ENCODE peak calls at places on chromosomes 13 and 19, in nine cellular contexts. T is natural killer cell, K is BE2C, Q is RWPE1, O is stomach, B is foreskin fibroblast, I is heart left ventricle, W is AG09309, L is activated B cell treated with CpG ODN at 0.5 μM for 24 hours. U is an unnamed sample.

GRCh38 chr19:16702123-16702522 is 17.5 kb upstream of the NWD1 start:
- DNase-seq in Q (peak; percentile 84), T (no peak), K (no peak), B (peak; percentile 88), W (peak; percentile 62), O (no peak), I (peak; percentile 57), L (no peak), U (no peak)

GRCh38 chr19:35204799-35205732 is 23.5 kb downstream of the FAM187B start:
- DNase-seq in B (no peak), O (no peak), W (no peak), I (no peak), T (no peak), K (no peak), Q (no peak), L (peak; percentile 52), U (peak; percentile 75)

GRCh38 chr13:27644302-27644701 is 22.6 kb downstream of the POLR1D start:
- DNase-seq in T (no peak), K (no peak), I (no peak), B (peak; percentile 84), O (no peak), Q (peak; percentile 13), W (peak; percentile 47), L (no peak), U (no peak)

GRCh38 chr13:79779761-79780160 is 298.8 kb downstream of the NDFIP2 start:
- DNase-seq in W (peak; percentile 44), B (peak; percentile 84), O (no peak), Q (peak; percentile 35), L (no peak), T (no peak), I (no peak), K (no peak), U (no peak)

GRCh38 chr19:56839665-56840451 is 668 bp downstream of the PEG3 start:
- DNase-seq in Q (no peak), L (no peak), T (no peak), W (no peak), O (peak; percentile 61), B (peak; percentile 74), I (peak; percentile 94), K (peak; percentile 86), U (no peak)

GRCh38 chr13:55517312-55517711 is 1623.4 kb upstream of the PRR20A start:
- DNase-seq in T (no peak), I (no peak), Q (no peak), K (peak; percentile 41), W (no peak), B (no peak), L (no peak), O (no peak), U (no peak)

GRCh38 chr13:110116072-110116487 is 190.9 kb downstream of the COL4A1 start:
- DNase-seq in W (no peak), L (peak; percentile 29), K (peak; percentile 70), B (peak; percentile 90), O (peak; percentile 75), I (peak; percentile 57), T (peak; percentile 34), Q (peak; percentile 74), U (peak; percentile 69)

GRCh38 chr19:50568321-50569022 is at the start of gene LRRC4B:
- DNase-seq in Q (no peak), O (no peak), W (no peak), I (no peak), L (no peak), B (peak; percentile 23), K (no peak), T (no peak), U (no peak)

GRCh38 chr13:60981407-60981806 is 434.2 kb downstream of the PCDH20 start:
- DNase-seq in W (no peak), O (no peak), T (no peak), B (no peak), I (no peak), L (no peak), Q (no peak), K (no peak), U (no peak)

GRCh38 chr19:39407394-39407643 is 672 bp downstream of the ZFP36 start:
- DNase-seq in K (no peak), L (no peak), Q (no peak), B (no peak), O (no peak), T (no peak), W (no peak), I (no peak), U (no peak)

GRCh38 chr13:44116562-44117315 is 237.0 kb downstream of the LACC1 start:
- DNase-seq in I (peak; percentile 28), L (no peak), Q (no peak), T (no peak), B (peak; percentile 26), W (no peak), O (no peak), K (no peak), U (no peak)

GRCh38 chr13:70424428-70424827 is 316.2 kb upstream of the KLHL1 start:
- DNase-seq in O (peak; percentile 45), B (no peak), Q (no peak), T (no peak), L (no peak), I (no peak), W (no peak), K (peak; percentile 6), U (no peak)

GRCh38 chr19:6362351-6362801 is 1.0 kb downstream of the CLPP start:
- DNase-seq in T (no peak), L (no peak), I (no peak), B (peak; percentile 46), W (no peak), K (no peak), Q (no peak), O (no peak), U (no peak)

GRCh38 chr13:73903561-73903960 is 230.6 kb downstream of the KLF12 start:
- DNase-seq in Q (no peak), B (no peak), T (no peak), W (no peak), I (no peak), L (no peak), K (no peak), O (no peak), U (no peak)

GRCh38 chr19:50967924-50968708 is 1.3 kb downstream of the KLK6 start:
- DNase-seq in T (no peak), B (no peak), W (no peak), Q (no peak), L (no peak), I (no peak), K (no peak), O (no peak), U (no peak)

GRCh38 chr19:52535831-52536800 is 8.6 kb downstream of the ZNF808 start:
- DNase-seq in I (peak; percentile 91), L (peak; percentile 86), W (no peak), B (peak; percentile 95), K (peak; percentile 95), O (peak; percentile 74), T (peak; percentile 86), Q (peak; percentile 54), U (peak; percentile 78)

GRCh38 chr19:19064098-19064722 is 416 bp downstream of the SLC25A42 start:
- DNase-seq in L (peak; percentile 32), O (no peak), I (peak; percentile 17), Q (peak; percentile 18), W (no peak), T (no peak), K (no peak), B (no peak), U (no peak)
- TF ChIP-seq CTCF in L (no peak), O (no peak), I (no peak), Q (no peak), W (peak; percentile 25), T (peak; percentile 41), K (peak; percentile 27), B (peak; percentile 19), U (peak; percentile 25)

GRCh38 chr13:52615817-52616216 is 26.4 kb upstream of the HNRNPA1L2 start:
- DNase-seq in Q (peak; percentile 2), I (no peak), K (no peak), O (no peak), L (no peak), T (no peak), B (no peak), W (no peak), U (no peak)

GRCh38 chr13:52615134-52615801 is 27.0 kb upstream of the HNRNPA1L2 start:
- DNase-seq in B (no peak), K (no peak), T (no peak), I (no peak), L (no peak), W (no peak), O (no peak), Q (no peak), U (no peak)

GRCh38 chr13:52617070-52618060 is 24.9 kb upstream of the HNRNPA1L2 start:
- DNase-seq in T (peak; percentile 70), W (peak; percentile 39), O (peak; percentile 72), K (peak; percentile 91), I (peak; percentile 84), Q (peak; percentile 91), B (peak; percentile 94), L (peak; percentile 78), U (peak; percentile 86)
- TF ChIP-seq CTCF in T (no peak), W (no peak), O (no peak), K (no peak), I (no peak), Q (no peak), B (no peak), L (no peak), U (no peak)

DNA sequence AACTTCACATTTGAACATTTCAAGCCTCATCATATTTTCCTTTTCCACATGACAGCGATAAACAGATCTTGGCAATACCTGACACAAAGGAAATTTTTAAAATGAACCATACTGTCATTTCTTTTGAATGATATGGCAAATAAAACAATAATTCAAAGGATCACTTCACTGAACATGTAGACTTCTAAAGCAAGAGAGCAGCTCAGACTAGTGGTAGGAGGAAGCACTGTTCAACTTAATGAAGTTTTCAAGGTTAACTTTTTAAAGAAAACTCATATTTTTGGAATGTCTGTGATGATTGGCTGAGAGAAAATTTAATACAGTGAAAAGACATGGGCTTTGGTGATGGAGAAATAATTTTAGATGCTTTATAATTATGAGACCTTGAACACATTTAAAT is 198.0 kb downstream of the OXGR1 start:
- DNase-seq in L (no peak), I (no peak), Q (no peak), O (no peak), B (peak; percentile 38), T (no peak), W (no peak), K (no peak), U (no peak)
- TF ChIP-seq CTCF in L (no peak), I (no peak), Q (no peak), O (no peak), B (no peak), T (no peak), W (no peak), K (peak; percentile 63), U (no peak)

GRCh38 chr13:112955956-112956355 is 13.1 kb upstream of the MCF2L start:
- DNase-seq in O (no peak), T (no peak), B (no peak), K (no peak), W (no peak), Q (no peak), L (no peak), I (no peak), U (no peak)

GRCh38 chr13:112955271-112955937 is 13.6 kb upstream of the MCF2L start:
- DNase-seq in Q (no peak), O (no peak), L (no peak), I (no peak), K (no peak), W (no peak), T (no peak), B (no peak), U (no peak)

GRCh38 chr13:112957295-112957677 is 11.7 kb upstream of the MCF2L start:
- DNase-seq in T (no peak), K (no peak), W (no peak), L (no peak), B (no peak), Q (no peak), O (no peak), I (no peak), U (no peak)

GRCh38 chr13:112958127-112958989 is 10.7 kb upstream of the MCF2L start:
- DNase-seq in O (no peak), T (no peak), B (no peak), I (no peak), Q (no peak), K (no peak), L (no peak), W (no peak), U (no peak)

GRCh38 chr13:112956516-112957294 is 12.3 kb upstream of the MCF2L start:
- DNase-seq in O (no peak), B (no peak), L (no peak), Q (no peak), W (no peak), K (no peak), I (no peak), T (no peak), U (no peak)
- TF ChIP-seq CTCF in O (no peak), B (no peak), L (no peak), Q (no peak), W (no peak), K (no peak), I (no peak), T (no peak), U (no peak)

U was measured in GM10248.